ENCODE peak calls at places on chromosomes 7 and 10, in seven cellular contexts. One of them, this sample, is unnamed.

GRCh38 chr10:44574596-44575480 is 189.9 kb upstream of the CXCL12 start:
- DNase-seq in CD8-positive, alpha-beta memory T cell: no peak
- DNase-seq in stomach: no peak
- DNase-seq in neuronal stem cell: no peak
- DNase-seq in GM23248: no peak
- DNase-seq in A549: no peak
- DNase-seq in H9: no peak
- DNase-seq in this sample: no peak

GRCh38 chr7:135374736-135375135 is 135.2 kb downstream of the CNOT4 start:
- DNase-seq in A549: no peak
- DNase-seq in CD8-positive, alpha-beta memory T cell: no peak
- DNase-seq in H9: no peak
- DNase-seq in stomach: no peak
- DNase-seq in GM23248: no peak
- DNase-seq in neuronal stem cell: no peak
- DNase-seq in this sample: no peak

GRCh38 chr7:69502358-69502757 is 95.9 kb upstream of the AUTS2 start:
- DNase-seq in H9: no peak
- DNase-seq in stomach: no peak
- DNase-seq in neuronal stem cell: no peak
- DNase-seq in GM23248: no peak
- DNase-seq in CD8-positive, alpha-beta memory T cell: no peak
- DNase-seq in A549: no peak
- DNase-seq in this sample: no peak

GRCh38 chr7:87600130-87601124 is at the start of gene ABCB1:
- DNase-seq in A549: peak
- DNase-seq in GM23248: peak
- DNase-seq in CD8-positive, alpha-beta memory T cell: peak
- DNase-seq in H9: peak
- DNase-seq in neuronal stem cell: peak
- DNase-seq in stomach: peak
- DNase-seq in this sample: no peak

GRCh38 chr7:127189885-127190284 is 62.9 kb downstream of the GRM8 start:
- DNase-seq in GM23248: no peak
- DNase-seq in neuronal stem cell: no peak
- DNase-seq in stomach: no peak
- DNase-seq in A549: no peak
- DNase-seq in H9: no peak
- DNase-seq in CD8-positive, alpha-beta memory T cell: no peak
- DNase-seq in this sample: no peak

GRCh38 chr7:82049442-82049841 is 279.6 kb upstream of the HGF start:
- DNase-seq in stomach: no peak
- DNase-seq in H9: no peak
- DNase-seq in GM23248: peak
- DNase-seq in CD8-positive, alpha-beta memory T cell: no peak
- DNase-seq in A549: peak
- DNase-seq in neuronal stem cell: no peak
- DNase-seq in this sample: no peak

GRCh38 chr10:1360011-1360580 is 303.9 kb downstream of the WDR37 start:
- DNase-seq in A549: no peak
- DNase-seq in stomach: no peak
- DNase-seq in GM23248: no peak
- DNase-seq in H9: peak
- DNase-seq in CD8-positive, alpha-beta memory T cell: no peak
- DNase-seq in neuronal stem cell: peak
- DNase-seq in this sample: no peak

GRCh38 chr10:4033341-4033896 is 248.4 kb upstream of the KLF6 start:
- DNase-seq in GM23248: no peak
- DNase-seq in CD8-positive, alpha-beta memory T cell: no peak
- DNase-seq in H9: no peak
- DNase-seq in A549: no peak
- DNase-seq in neuronal stem cell: no peak
- DNase-seq in stomach: no peak
- DNase-seq in this sample: no peak

GRCh38 chr7:69403169-69403568 is 195.1 kb upstream of the AUTS2 start:
- DNase-seq in CD8-positive, alpha-beta memory T cell: no peak
- DNase-seq in neuronal stem cell: no peak
- DNase-seq in stomach: no peak
- DNase-seq in GM23248: no peak
- DNase-seq in A549: no peak
- DNase-seq in H9: peak
- DNase-seq in this sample: no peak

GRCh38 chr10:122261584-122261983 is 9.5 kb upstream of the BTBD16 start:
- DNase-seq in A549: no peak
- DNase-seq in neuronal stem cell: no peak
- DNase-seq in CD8-positive, alpha-beta memory T cell: no peak
- DNase-seq in GM23248: no peak
- DNase-seq in H9: no peak
- DNase-seq in stomach: no peak
- DNase-seq in this sample: no peak

GRCh38 chr10:122265896-122266295 is 5.2 kb upstream of the BTBD16 start:
- DNase-seq in H9: no peak
- DNase-seq in GM23248: no peak
- DNase-seq in A549: no peak
- DNase-seq in neuronal stem cell: no peak
- DNase-seq in CD8-positive, alpha-beta memory T cell: no peak
- DNase-seq in stomach: no peak
- DNase-seq in this sample: no peak

GRCh38 chr10:122264931-122265330 is 6.2 kb upstream of the BTBD16 start:
- DNase-seq in GM23248: no peak
- DNase-seq in stomach: no peak
- DNase-seq in CD8-positive, alpha-beta memory T cell: no peak
- DNase-seq in neuronal stem cell: no peak
- DNase-seq in A549: no peak
- DNase-seq in H9: no peak
- DNase-seq in this sample: no peak

GRCh38 chr10:122264442-122264841 is 6.7 kb upstream of the BTBD16 start:
- DNase-seq in CD8-positive, alpha-beta memory T cell: no peak
- DNase-seq in H9: no peak
- DNase-seq in neuronal stem cell: no peak
- DNase-seq in stomach: no peak
- DNase-seq in GM23248: peak
- DNase-seq in A549: no peak
- DNase-seq in this sample: no peak

GRCh38 chr10:122263971-122264370 is 7.1 kb upstream of the BTBD16 start:
- DNase-seq in CD8-positive, alpha-beta memory T cell: no peak
- DNase-seq in neuronal stem cell: no peak
- DNase-seq in A549: no peak
- DNase-seq in stomach: no peak
- DNase-seq in GM23248: peak
- DNase-seq in H9: no peak
- DNase-seq in this sample: no peak
- H3K27ac ChIP-seq in CD8-positive, alpha-beta memory T cell: no peak
- H3K27ac ChIP-seq in neuronal stem cell: no peak
- H3K27ac ChIP-seq in A549: peak
- H3K27ac ChIP-seq in stomach: no peak
- H3K27ac ChIP-seq in GM23248: peak
- H3K27ac ChIP-seq in H9: no peak
- H3K27ac ChIP-seq in this sample: peak

GRCh38 chr7:66729274-66729673 is 11.3 kb upstream of the RABGEF1 start:
- DNase-seq in stomach: no peak
- DNase-seq in GM23248: no peak
- DNase-seq in neuronal stem cell: no peak
- DNase-seq in A549: no peak
- DNase-seq in CD8-positive, alpha-beta memory T cell: no peak
- DNase-seq in H9: no peak
- DNase-seq in this sample: no peak

GRCh38 chr7:66725843-66726242 is 14.7 kb upstream of the RABGEF1 start:
- DNase-seq in H9: no peak
- DNase-seq in GM23248: no peak
- DNase-seq in A549: no peak
- DNase-seq in stomach: no peak
- DNase-seq in CD8-positive, alpha-beta memory T cell: no peak
- DNase-seq in neuronal stem cell: no peak
- DNase-seq in this sample: no peak

GRCh38 chr7:66728571-66728970 is 12.0 kb upstream of the RABGEF1 start:
- DNase-seq in CD8-positive, alpha-beta memory T cell: no peak
- DNase-seq in GM23248: no peak
- DNase-seq in stomach: no peak
- DNase-seq in neuronal stem cell: no peak
- DNase-seq in A549: no peak
- DNase-seq in H9: no peak
- DNase-seq in this sample: no peak

GRCh38 chr7:66731986-66732385 is 8.5 kb upstream of the RABGEF1 start:
- DNase-seq in A549: no peak
- DNase-seq in stomach: no peak
- DNase-seq in neuronal stem cell: no peak
- DNase-seq in H9: no peak
- DNase-seq in GM23248: no peak
- DNase-seq in CD8-positive, alpha-beta memory T cell: no peak
- DNase-seq in this sample: no peak

GRCh38 chr7:66727058-66727457 is 13.5 kb upstream of the RABGEF1 start:
- DNase-seq in neuronal stem cell: no peak
- DNase-seq in stomach: no peak
- DNase-seq in H9: no peak
- DNase-seq in A549: no peak
- DNase-seq in CD8-positive, alpha-beta memory T cell: no peak
- DNase-seq in GM23248: peak
- DNase-seq in this sample: no peak
- H3K27ac ChIP-seq in neuronal stem cell: no peak
- H3K27ac ChIP-seq in stomach: no peak
- H3K27ac ChIP-seq in H9: no peak
- H3K27ac ChIP-seq in A549: no peak
- H3K27ac ChIP-seq in CD8-positive, alpha-beta memory T cell: no peak
- H3K27ac ChIP-seq in GM23248: no peak
- H3K27ac ChIP-seq in this sample: no peak

GRCh38 chr7:105638324-105638723 is 57.0 kb upstream of the EFCAB10 start:
- DNase-seq in CD8-positive, alpha-beta memory T cell: no peak
- DNase-seq in stomach: no peak
- DNase-seq in A549: no peak
- DNase-seq in GM23248: no peak
- DNase-seq in neuronal stem cell: no peak
- DNase-seq in H9: no peak
- DNase-seq in this sample: no peak
- H3K27ac ChIP-seq in CD8-positive, alpha-beta memory T cell: no peak
- H3K27ac ChIP-seq in stomach: peak
- H3K27ac ChIP-seq in A549: no peak
- H3K27ac ChIP-seq in GM23248: no peak
- H3K27ac ChIP-seq in neuronal stem cell: peak
- H3K27ac ChIP-seq in H9: peak
- H3K27ac ChIP-seq in this sample: no peak

DNA sequence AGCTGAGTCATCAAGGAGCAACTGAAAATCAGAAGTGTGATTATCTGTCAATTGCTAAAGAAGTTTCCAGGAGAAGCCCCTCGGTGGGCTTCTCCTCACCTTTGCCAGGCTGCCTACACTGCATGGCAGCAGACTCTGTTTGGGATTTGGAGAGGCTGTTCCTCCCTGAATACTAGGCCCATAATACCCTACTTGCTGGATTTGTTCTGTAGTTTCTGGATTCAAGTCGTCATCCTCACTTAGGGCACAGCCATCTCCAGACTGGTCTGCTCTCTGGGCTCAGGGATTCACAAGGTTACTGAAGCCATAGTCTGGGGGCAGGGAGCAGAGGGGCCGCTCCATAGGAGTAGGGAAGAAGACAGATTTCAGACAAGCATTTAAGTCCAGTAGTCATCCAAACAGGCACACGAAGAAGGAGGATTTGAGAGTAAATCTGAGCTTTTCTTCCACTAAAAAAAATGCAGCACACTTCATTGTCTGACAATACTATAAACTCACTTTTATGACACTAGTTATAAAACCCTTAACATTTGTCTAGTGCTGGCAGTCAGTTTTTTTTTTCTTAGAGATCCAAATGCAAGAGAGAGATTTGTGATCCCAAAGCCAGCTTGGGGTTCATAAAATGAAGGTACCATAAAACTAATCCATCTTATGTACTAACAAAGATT is 723.3 kb downstream of the GRID1 start:
- DNase-seq in neuronal stem cell: no peak
- DNase-seq in stomach: no peak
- DNase-seq in H9: no peak
- DNase-seq in GM23248: no peak
- DNase-seq in A549: no peak
- DNase-seq in CD8-positive, alpha-beta memory T cell: no peak
- DNase-seq in this sample: no peak
- H3K27ac ChIP-seq in neuronal stem cell: no peak
- H3K27ac ChIP-seq in stomach: no peak
- H3K27ac ChIP-seq in H9: no peak
- H3K27ac ChIP-seq in GM23248: no peak
- H3K27ac ChIP-seq in A549: peak
- H3K27ac ChIP-seq in CD8-positive, alpha-beta memory T cell: no peak
- H3K27ac ChIP-seq in this sample: peak

DNA sequence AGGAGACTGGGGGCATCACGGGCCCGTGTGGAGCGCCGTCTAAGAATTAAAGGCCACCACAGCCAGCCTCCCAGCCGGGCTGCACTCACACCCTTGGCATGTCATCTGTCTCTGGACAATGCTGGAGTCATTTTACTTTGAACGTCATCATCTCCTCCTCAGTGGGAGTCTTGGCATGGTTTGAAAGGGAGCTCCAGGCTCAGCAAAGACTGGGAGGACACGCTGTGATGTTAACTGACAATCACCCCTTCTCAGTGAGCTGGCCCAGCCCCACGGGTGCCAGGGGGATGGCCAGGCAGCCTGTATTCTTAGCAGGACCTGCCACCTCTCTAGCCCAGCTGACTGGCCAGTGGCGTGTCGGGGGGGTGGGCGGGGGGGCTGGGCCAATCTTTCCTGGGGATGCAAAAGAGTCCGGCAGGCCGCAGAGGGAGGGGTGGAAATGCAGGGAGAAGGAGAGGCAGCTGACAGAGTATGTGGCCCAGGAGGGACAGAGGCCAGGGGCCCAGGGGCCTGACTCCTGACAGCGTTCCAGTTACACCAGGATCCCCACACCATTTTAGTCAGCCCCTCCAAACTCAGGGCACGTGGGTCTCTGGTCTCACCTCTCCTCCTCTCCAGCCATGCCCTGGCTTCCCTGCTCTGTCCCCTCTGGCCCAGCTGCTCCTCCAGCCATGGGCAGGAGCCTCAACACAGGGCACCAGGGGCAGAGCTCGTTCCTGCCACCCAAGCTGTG is 96.1 kb downstream of the VOPP1 start:
- DNase-seq in GM23248: peak
- DNase-seq in neuronal stem cell: no peak
- DNase-seq in stomach: no peak
- DNase-seq in A549: no peak
- DNase-seq in H9: no peak
- DNase-seq in CD8-positive, alpha-beta memory T cell: no peak
- DNase-seq in this sample: no peak
- H3K27ac ChIP-seq in GM23248: no peak
- H3K27ac ChIP-seq in neuronal stem cell: no peak
- H3K27ac ChIP-seq in stomach: no peak
- H3K27ac ChIP-seq in A549: no peak
- H3K27ac ChIP-seq in H9: no peak
- H3K27ac ChIP-seq in CD8-positive, alpha-beta memory T cell: no peak
- H3K27ac ChIP-seq in this sample: no peak